ENCODE peak calls at places on chromosome X, in four cellular contexts. W is NCI-H1092 treated with DMSO at 0.1 percent for 48 hours; M is NCI-H1436 treated with DMSO at 0.1 percent for 48 hours; S is stimulated activated CD4-positive, alpha-beta T cell treated with anti-CD3 and anti-CD28 coated beads, TNF-alpha, amount 100 ng/mL, for 1 hour. N is an unnamed sample.
A peak's percentile ranks its signal among the peaks of the same experiment; 100 is the strongest.

GRCh38 chrX:42519666-42520231 is 258.2 kb downstream of the PPP1R2C start:
- DNase-seq in W (no peak), S (no peak), M (no peak), N (no peak)

GRCh38 chrX:65894138-65894537 is 145.7 kb downstream of the VSIG4 start:
- DNase-seq in M (no peak), S (no peak), W (no peak), N (no peak)

GRCh38 chrX:29478336-29479069 is 736.9 kb upstream of the MAGEB2 start:
- DNase-seq in S (no peak), W (no peak), M (no peak), N (no peak)

GRCh38 chrX:7828594-7828993 is 14.4 kb upstream of the VCX start:
- DNase-seq in M (no peak), S (no peak), W (no peak), N (no peak)

GRCh38 chrX:115561605-115562491 is 874 bp downstream of the PLS3 start:
- DNase-seq in S (no peak), W (peak; percentile 77), M (peak; percentile 7), N (peak; percentile 53)

GRCh38 chrX:13699183-13699826 is 10.4 kb downstream of the RAB9A start:
- DNase-seq in W (no peak), S (no peak), M (no peak), N (no peak)

GRCh38 chrX:38484607-38485498 is 76.5 kb upstream of the TSPAN7 start:
- DNase-seq in M (no peak), S (no peak), W (no peak), N (no peak)

GRCh38 chrX:7318246-7318645 is 170.3 kb upstream of the PUDP start:
- DNase-seq in W (no peak), S (no peak), M (no peak), N (no peak)

GRCh38 chrX:122770581-122770980 is 413.5 kb upstream of the GRIA3 start:
- DNase-seq in M (no peak), S (no peak), W (no peak), N (no peak)

GRCh38 chrX:12890467-12890866 is 16.0 kb upstream of the TLR8 start:
- DNase-seq in M (no peak), W (no peak), S (no peak), N (no peak)

GRCh38 chrX:125680366-125680765 is 360.7 kb downstream of the TEX13C start:
- DNase-seq in W (no peak), S (no peak), M (no peak), N (no peak)

GRCh38 chrX:40099046-40099968 is 1.5 kb upstream of the BCOR start:
- DNase-seq in S (no peak), W (peak; percentile 58), M (no peak), N (peak; percentile 62)

GRCh38 chrX:35786271-35786670 is 11.9 kb upstream of the MAGEB16 start:
- DNase-seq in W (no peak), M (no peak), S (no peak), N (no peak)

GRCh38 chrX:130878350-130879341 is 24.4 kb downstream of the ENOX2 start:
- DNase-seq in W (no peak), S (no peak), M (no peak), N (no peak)

GRCh38 chrX:19566359-19567141 is 51.2 kb upstream of the MAP3K15 start:
- DNase-seq in M (no peak), W (no peak), S (no peak), N (peak; percentile 9)

GRCh38 chrX:13239272-13239671 is 80.6 kb downstream of the ATXN3L start:
- DNase-seq in W (no peak), M (no peak), S (no peak), N (no peak)

GRCh38 chrX:10486373-10486772 is 134.0 kb downstream of the MID1 start:
- DNase-seq in S (no peak), M (no peak), W (no peak), N (no peak)

GRCh38 chrX:97057349-97057909 is 173.7 kb downstream of the RPA4 start:
- DNase-seq in W (peak; percentile 95), S (no peak), M (peak; percentile 72), N (peak; percentile 88)

GRCh38 chrX:107675823-107676555 is 47.7 kb downstream of the PRPS1 start:
- DNase-seq in S (no peak), W (no peak), M (peak; percentile 2), N (peak; percentile 48)

GRCh38 chrX:19866626-19867410 is 20.6 kb downstream of the SH3KBP1 start:
- DNase-seq in M (no peak), S (no peak), W (no peak), N (no peak)

GRCh38 chrX:71536285-71536684 is 3.4 kb downstream of the OGT start:
- DNase-seq in S (no peak), W (peak; percentile 28), M (no peak), N (no peak)

GRCh38 chrX:45709381-45709780 is 508.7 kb upstream of the DIPK2B start:
- DNase-seq in S (no peak), W (no peak), M (no peak), N (no peak)

GRCh38 chrX:3520987-3521875 is 174.8 kb upstream of the MXRA5 start:
- DNase-seq in S (no peak), W (no peak), M (no peak), N (no peak)

GRCh38 chrX:16112428-16112827 is 10.9 kb upstream of the GRPR start:
- DNase-seq in M (no peak), S (no peak), W (no peak), N (no peak)

GRCh38 chrX:108304210-108304609 is 134.0 kb downstream of the COL4A6 start:
- DNase-seq in M (no peak), W (peak; percentile 50), S (no peak), N (peak; percentile 32)

GRCh38 chrX:39814391-39814790 is 283.4 kb downstream of the BCOR start:
- DNase-seq in M (peak; percentile 4), S (no peak), W (peak; percentile 61), N (peak; percentile 31)

GRCh38 chrX:84144281-84144680 is 43.7 kb downstream of the RPS6KA6 start:
- DNase-seq in S (no peak), W (no peak), M (no peak), N (no peak)

GRCh38 chrX:145405012-145405411 is 157.7 kb downstream of the SPANXN1 start:
- DNase-seq in M (no peak), S (no peak), W (peak; percentile 42), N (peak; percentile 10)

GRCh38 chrX:131704136-131704695 is 160.3 kb downstream of the OR13H1 start:
- DNase-seq in S (no peak), W (peak; percentile 89), M (no peak), N (peak; percentile 91)

GRCh38 chrX:42567268-42567667 is 210.7 kb downstream of the PPP1R2C start:
- DNase-seq in W (no peak), M (no peak), S (no peak), N (no peak)

GRCh38 chrX:135086197-135086854 is 34.0 kb downstream of the ETDB start:
- DNase-seq in W (peak; percentile 50), S (peak; percentile 18), M (peak; percentile 58), N (peak; percentile 69)

GRCh38 chrX:110143454-110144210 is 140.7 kb downstream of the TMEM164 start:
- DNase-seq in M (no peak), S (no peak), W (no peak), N (no peak)

GRCh38 chrX:97168646-97169045 is 284.9 kb downstream of the RPA4 start:
- DNase-seq in S (no peak), W (no peak), M (no peak), N (no peak)

GRCh38 chrX:29187264-29187663 is 600.0 kb downstream of the IL1RAPL1 start:
- DNase-seq in W (no peak), S (no peak), M (no peak), N (no peak)